ENCODE peak calls at places on chromosome 6, in five cellular contexts. F, D, Z, O and B are unnamed samples.
A peak's percentile ranks its signal among the peaks of the same experiment; 100 is the strongest.

GRCh38 chr6:14316911-14317535 is 199.5 kb downstream of the CD83 start:
- DNase-seq in F (peak; percentile 22), D (no peak), Z (no peak), O (no peak), B (no peak)

GRCh38 chr6:160933256-160933655 is 58.3 kb upstream of the MAP3K4 start:
- DNase-seq in F (peak; percentile 29), D (no peak), Z (no peak), O (no peak), B (no peak)

GRCh38 chr6:170117111-170117972 is 173.5 kb downstream of the DLL1 start:
- DNase-seq in F (no peak), D (no peak), Z (no peak), O (peak; percentile 76), B (no peak)

GRCh38 chr6:15879372-15880261 is 216.8 kb upstream of the DTNBP1 start:
- DNase-seq in F (peak; percentile 65), D (no peak), Z (peak; percentile 87), O (peak; percentile 90), B (peak; percentile 62)

GRCh38 chr6:138734585-138734984 is 39.0 kb upstream of the CCDC28A start:
- DNase-seq in F (no peak), D (no peak), Z (no peak), O (no peak), B (no peak)

GRCh38 chr6:150573041-150573681 is 26.5 kb upstream of the PLEKHG1 start:
- DNase-seq in F (peak; percentile 41), D (no peak), Z (no peak), O (peak; percentile 85), B (no peak)

GRCh38 chr6:1614767-1615650 is 5.3 kb downstream of the FOXC1 start:
- DNase-seq in F (peak; percentile 44), D (no peak), Z (peak; percentile 65), O (no peak), B (no peak)

GRCh38 chr6:118869350-118869749 is 24.6 kb upstream of the ASF1A start:
- DNase-seq in F (no peak), D (no peak), Z (no peak), O (no peak), B (no peak)

GRCh38 chr6:117206951-117207687 is 58.2 kb upstream of the VGLL2 start:
- DNase-seq in F (peak; percentile 6), D (no peak), Z (no peak), O (no peak), B (no peak)

GRCh38 chr6:122772724-122773123 is 6.8 kb upstream of the FABP7 start:
- DNase-seq in F (peak; percentile 28), D (no peak), Z (no peak), O (no peak), B (no peak)

GRCh38 chr6:1825926-1826325 is 216.2 kb downstream of the FOXC1 start:
- DNase-seq in F (no peak), D (no peak), Z (no peak), O (no peak), B (no peak)

GRCh38 chr6:157285422-157285779 is 37.9 kb downstream of the TMEM242 start:
- DNase-seq in F (no peak), D (no peak), Z (no peak), O (no peak), B (no peak)

DNA sequence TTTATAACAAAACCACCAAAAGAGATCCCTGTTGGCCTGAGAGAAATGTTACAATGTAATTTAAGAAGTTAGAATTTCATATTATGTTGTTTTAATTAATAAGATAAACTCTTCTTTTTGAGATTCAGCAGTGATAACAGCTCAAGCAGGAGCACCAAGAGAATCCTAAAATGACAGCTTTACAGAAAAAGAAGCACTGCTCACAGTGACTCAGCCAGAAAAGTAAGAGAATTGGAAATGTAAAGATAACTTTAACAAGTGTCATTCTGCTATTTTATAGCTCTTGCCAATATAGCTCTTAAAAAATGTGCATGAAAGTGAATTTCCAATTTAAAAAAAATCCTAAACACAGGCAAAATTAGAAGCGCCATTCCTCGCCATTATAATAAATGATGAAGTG is 111.3 kb downstream of the UBE3D start:
- DNase-seq in F (no peak), D (no peak), Z (no peak), O (no peak), B (no peak)
- H3K27ac ChIP-seq in F (no peak overlapping the region), D (no peak overlapping the region), Z (no peak overlapping the region), O (no peak overlapping the region), B (no peak overlapping the region)

DNA sequence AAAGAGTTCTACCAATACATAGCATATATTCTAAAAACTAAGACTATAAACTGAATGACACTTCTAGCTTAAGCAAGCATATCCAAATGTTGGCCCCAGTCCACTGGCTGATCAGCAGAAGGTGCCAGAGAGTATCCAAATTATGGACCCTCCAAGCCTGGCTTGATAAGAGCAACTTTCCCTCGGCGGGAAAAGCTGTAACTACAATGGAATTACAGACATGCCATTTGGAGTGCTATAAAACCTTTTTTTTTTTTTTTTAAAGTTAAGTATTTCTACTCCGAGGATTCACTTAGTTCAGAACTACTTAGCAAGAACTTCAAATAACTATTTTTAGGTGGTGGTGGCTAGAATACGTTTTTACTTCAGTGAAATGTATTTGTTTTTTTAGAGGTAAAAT is 94.6 kb downstream of the EPB41L2 start:
- DNase-seq in F (no peak), D (no peak), Z (no peak), O (no peak), B (no peak)
- H3K27ac ChIP-seq in F (no peak overlapping the region), D (no peak overlapping the region), Z (no peak overlapping the region), O (peak overlapping the region; percentile 41), B (peak overlapping the region; percentile 59)

DNA sequence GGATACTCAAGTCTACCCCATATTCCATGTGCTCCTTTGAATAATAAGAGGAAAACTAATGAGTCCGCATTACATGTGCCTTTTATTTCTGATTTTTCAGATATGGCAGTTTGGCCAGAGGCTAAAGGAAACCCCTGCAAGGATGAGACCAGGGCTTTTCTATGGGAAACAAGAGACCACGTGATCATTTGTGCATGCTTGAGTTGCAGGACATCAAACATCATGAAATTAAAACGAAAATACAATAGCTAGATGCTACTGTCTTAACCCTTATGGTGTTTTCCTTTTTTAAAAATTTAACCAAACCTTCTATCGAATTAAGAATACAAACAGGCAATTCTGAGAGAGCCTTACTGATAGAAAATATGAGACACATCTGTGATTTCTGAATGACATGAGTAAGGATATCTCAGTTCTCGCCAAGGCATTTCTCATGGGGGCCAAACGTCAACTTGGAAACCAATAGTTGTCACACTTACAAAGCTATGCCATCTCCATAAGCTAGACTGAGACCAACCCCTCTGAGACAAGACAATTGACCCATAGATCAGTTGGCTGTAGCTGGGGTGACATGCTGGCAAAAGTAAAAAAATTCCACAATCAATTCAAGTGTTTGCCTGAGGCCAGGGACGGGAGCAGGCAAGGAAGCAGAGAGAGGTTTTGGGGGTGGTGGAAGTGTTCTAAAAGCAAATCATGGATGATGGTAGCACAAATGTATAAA is 52.8 kb downstream of the RIPOR2 start:
- DNase-seq in F (no peak), D (no peak), Z (no peak), O (no peak), B (no peak)
- H3K27ac ChIP-seq in F (no peak overlapping the region), D (no peak overlapping the region), Z (no peak overlapping the region), O (no peak overlapping the region), B (no peak overlapping the region)

DNA sequence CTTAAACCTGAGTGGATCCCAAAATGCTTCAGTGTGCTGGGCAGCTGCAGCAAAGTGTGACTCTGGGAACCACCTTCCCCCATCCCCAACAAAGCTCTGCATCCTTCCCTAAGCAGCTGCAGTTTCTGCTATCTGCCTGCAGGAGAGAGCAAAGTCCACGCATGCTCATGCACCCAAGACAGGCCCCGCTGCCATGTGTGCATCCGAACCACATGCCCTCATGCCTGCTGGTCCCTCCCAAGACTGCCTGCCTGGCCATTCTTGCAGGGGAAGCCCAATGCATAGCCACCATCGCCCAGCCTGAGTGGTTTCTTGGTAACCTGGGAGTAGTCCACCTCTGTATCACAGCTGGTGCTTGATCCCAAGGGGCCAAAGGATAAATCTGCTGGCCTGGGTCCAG is 94.3 kb upstream of the OLIG3 start:
- DNase-seq in F (no peak), D (no peak), Z (no peak), O (no peak), B (no peak)
- H3K27ac ChIP-seq in F (no peak overlapping the region), D (no peak overlapping the region), Z (no peak overlapping the region), O (no peak overlapping the region), B (no peak overlapping the region)

GRCh38 chr6:158707826-158708225 is 58.0 kb downstream of the SYTL3 start:
- DNase-seq in F (peak; percentile 57), D (no peak), Z (no peak), O (peak; percentile 81), B (peak; percentile 53)

GRCh38 chr6:158706369-158706982 is 56.6 kb downstream of the SYTL3 start:
- DNase-seq in F (peak; percentile 82), D (no peak), Z (peak; percentile 57), O (peak; percentile 58), B (peak; percentile 62)

GRCh38 chr6:158707120-158707519 is 57.3 kb downstream of the SYTL3 start:
- DNase-seq in F (peak; percentile 83), D (no peak), Z (peak; percentile 59), O (no peak), B (peak; percentile 70)

GRCh38 chr6:158703840-158704822 is 54.3 kb downstream of the SYTL3 start:
- DNase-seq in F (peak; percentile 90), D (peak; percentile 20), Z (peak; percentile 63), O (peak; percentile 96), B (peak; percentile 89)

GRCh38 chr6:158705386-158706126 is 55.7 kb downstream of the SYTL3 start:
- DNase-seq in F (no peak), D (no peak), Z (no peak), O (peak; percentile 60), B (no peak)
- H3K27ac ChIP-seq in F (peak overlapping the region; percentile 94), D (peak overlapping the region; percentile 8), Z (no peak overlapping the region), O (no peak overlapping the region), B (peak overlapping the region; percentile 73)

GRCh38 chr6:19035454-19035853 is 648.3 kb downstream of the RNF144B start:
- DNase-seq in F (no peak), D (no peak), Z (no peak), O (no peak), B (no peak)
- H3K27ac ChIP-seq in F (no peak overlapping the region), D (peak overlapping the region; percentile 28), Z (no peak overlapping the region), O (no peak overlapping the region), B (peak overlapping the region; percentile 44)

GRCh38 chr6:43785220-43785752 is 15.3 kb downstream of the VEGFA start:
- DNase-seq in F (no peak), D (no peak), Z (no peak), O (no peak), B (peak; percentile 30)

GRCh38 chr6:43788305-43788704 is 18.3 kb downstream of the VEGFA start:
- DNase-seq in F (no peak), D (no peak), Z (no peak), O (no peak), B (peak; percentile 22)

GRCh38 chr6:43785904-43786303 is 15.9 kb downstream of the VEGFA start:
- DNase-seq in F (no peak), D (no peak), Z (no peak), O (no peak), B (no peak)

GRCh38 chr6:43784049-43784855 is 14.2 kb downstream of the VEGFA start:
- DNase-seq in F (no peak), D (no peak), Z (no peak), O (no peak), B (peak; percentile 10)

GRCh38 chr6:43786664-43787329 is 16.8 kb downstream of the VEGFA start:
- DNase-seq in F (no peak), D (no peak), Z (no peak), O (no peak), B (peak; percentile 15)
- H3K27ac ChIP-seq in F (peak overlapping the region; percentile 20), D (no peak overlapping the region), Z (no peak overlapping the region), O (no peak overlapping the region), B (no peak overlapping the region)